ENCODE peak calls at places on chromosomes 7 and 10, in four cellular contexts. V is K562, X is HCT116, G is HepG2. Y is an unnamed sample.

GRCh38 chr7:115775981-115776380 is 254.6 kb downstream of the TFEC start:
- DNase-seq in X (no peak), V (no peak), G (no peak), Y (no peak)

GRCh38 chr7:20019757-20020432 is 197.3 kb downstream of the MACC1 start:
- DNase-seq in X (no peak), G (no peak), V (no peak), Y (no peak)

GRCh38 chr7:130952477-130952876 is 218.5 kb upstream of the KLF14 start:
- DNase-seq in G (no peak), V (no peak), X (no peak), Y (no peak)

GRCh38 chr10:99782447-99783286 is at the start of gene ABCC2:
- DNase-seq in X (no peak), V (no peak), G (peak; percentile 99), Y (no peak)

GRCh38 chr7:20506175-20506574 is 109.3 kb upstream of the ABCB5 start:
- DNase-seq in X (no peak), G (no peak), V (no peak), Y (no peak)

GRCh38 chr7:45421096-45421495 is 153.1 kb upstream of the ADCY1 start:
- DNase-seq in V (no peak), G (no peak), X (no peak), Y (no peak)

GRCh38 chr7:29622335-29623265 is 59.0 kb downstream of the PRR15 start:
- DNase-seq in V (no peak), X (peak; percentile 83), G (no peak), Y (no peak)

GRCh38 chr7:140062118-140062527 is 628 bp downstream of the PARP12 start:
- DNase-seq in V (peak; percentile 70), X (no peak), G (no peak), Y (no peak)

GRCh38 chr7:65827366-65827765 is 45.5 kb upstream of the VKORC1L1 start:
- DNase-seq in V (no peak), G (no peak), X (no peak), Y (no peak)

GRCh38 chr10:3887885-3888476 is 103.0 kb upstream of the KLF6 start:
- DNase-seq in X (no peak), G (no peak), V (no peak), Y (peak; percentile 65)
- TF ChIP-seq FOSL1 in X (no peak), G (no peak), V (no peak), Y (no peak)

GRCh38 chr7:2829040-2829439 is 15.1 kb downstream of the GNA12 start:
- DNase-seq in G (no peak), X (no peak), V (no peak), Y (no peak)
- H3K4me1 ChIP-seq in G (peaks cover 89% of the 10 kb centered on the region), X (no peaks in the 10 kb centered on the region), V (peaks cover 11% of the 10 kb centered on the region), Y (peaks cover 12% of the 10 kb centered on the region)

GRCh38 chr10:48811917-48812316 is 127.2 kb downstream of the WDFY4 start:
- DNase-seq in G (no peak), V (no peak), X (no peak), Y (no peak)
- TF ChIP-seq FOSL1 in G (no peak), V (no peak), X (no peak), Y (no peak)

GRCh38 chr10:103717341-103718246 is 137.8 kb downstream of the SH3PXD2A start:
- DNase-seq in X (no peak), V (peak; percentile 20), G (no peak), Y (no peak)
- H3K4me1 ChIP-seq in X (peaks cover 30% of the 10 kb centered on the region), V (no peaks in the 10 kb centered on the region), G (peaks cover 56% of the 10 kb centered on the region), Y (peaks cover 5% of the 10 kb centered on the region)